ENCODE peak calls at places on chromosomes 12 and 14, in six cellular contexts. P is HCT116, W is ascending aorta, C is Peyer's patch, O is pancreas, Y is hepatocyte. K is an unnamed sample. For H3K4me1 and H3K9me3, the result is how much of the 10 kb centered on the place peaks cover.

GRCh38 chr14:38762845-38763244 is 340.2 kb downstream of the SEC23A start:
- DNase-seq in P (no peak), W (no peak), C (no peak), O (no peak), Y (no peak), K (no peak)

GRCh38 chr14:50805396-50805795 is 25.6 kb downstream of the NIN start:
- DNase-seq in P (no peak), W (no peak), C (no peak), O (no peak), Y (no peak), K (no peak)

GRCh38 chr12:45629292-45629691 is 100.2 kb upstream of the ARID2 start:
- DNase-seq in P (no peak), W (no peak), C (no peak), O (no peak), Y (no peak), K (no peak)

GRCh38 chr12:63942464-63943241 is 98.2 kb downstream of the SRGAP1 start:
- DNase-seq in P (no peak), W (no peak), C (no peak), O (no peak), Y (no peak), K (no peak)

GRCh38 chr12:89236237-89236636 is 116.1 kb downstream of the DUSP6 start:
- DNase-seq in P (no peak), W (no peak), C (no peak), O (no peak), Y (no peak), K (no peak)

GRCh38 chr12:86948851-86949250 is 692.7 kb upstream of the MGAT4C start:
- DNase-seq in P (no peak), W (no peak), C (no peak), O (no peak), Y (no peak), K (no peak)

GRCh38 chr14:89720741-89721315 is 233.7 kb downstream of the EFCAB11 start:
- DNase-seq in P (no peak), W (peak), C (peak), O (no peak), Y (no peak), K (peak)

GRCh38 chr12:111412007-111412829 is 6.5 kb downstream of the SH2B3 start:
- DNase-seq in P (no peak), W (no peak), C (no peak), O (no peak), Y (no peak), K (no peak)

GRCh38 chr12:58349161-58349560 is 407.8 kb downstream of the ATP23 start:
- DNase-seq in P (no peak), W (no peak), C (no peak), O (no peak), Y (peak), K (peak)

GRCh38 chr14:61472801-61473376 is 151.5 kb downstream of the PRKCH start:
- DNase-seq in P (no peak), W (no peak), C (no peak), O (no peak), Y (no peak), K (peak)

GRCh38 chr12:54222609-54223008 is 33.8 kb upstream of the SMUG1 start:
- DNase-seq in P (no peak), W (no peak), C (no peak), O (no peak), Y (no peak), K (no peak)

GRCh38 chr12:68446896-68447806 is 115.0 kb upstream of the MDM1 start:
- DNase-seq in P (no peak), W (no peak), C (no peak), O (no peak), Y (no peak), K (no peak)

GRCh38 chr12:90304231-90304630 is 595.6 kb upstream of the ATP2B1 start:
- DNase-seq in P (no peak), W (no peak), C (no peak), O (no peak), Y (no peak), K (no peak)

GRCh38 chr12:34606749-34607519 is 584.6 kb downstream of the ALG10 start:
- DNase-seq in P (no peak), W (no peak), C (peak), O (peak), Y (no peak), K (no peak)

GRCh38 chr12:80353254-80353653 is 90.8 kb upstream of the PTPRQ start:
- DNase-seq in P (no peak), W (no peak), C (no peak), O (no peak), Y (peak), K (no peak)

GRCh38 chr14:26394114-26394855 is 203.5 kb downstream of the NOVA1 start:
- DNase-seq in P (no peak), W (no peak), C (no peak), O (no peak), Y (no peak), K (peak)

GRCh38 chr12:109162551-109162950 is 46.2 kb downstream of the ACACB start:
- DNase-seq in P (no peak), W (no peak), C (no peak), O (no peak), Y (no peak), K (no peak)

GRCh38 chr14:31677052-31677451 is 115.8 kb downstream of the NUBPL start:
- DNase-seq in P (no peak), W (no peak), C (no peak), O (no peak), Y (no peak), K (no peak)

DNA sequence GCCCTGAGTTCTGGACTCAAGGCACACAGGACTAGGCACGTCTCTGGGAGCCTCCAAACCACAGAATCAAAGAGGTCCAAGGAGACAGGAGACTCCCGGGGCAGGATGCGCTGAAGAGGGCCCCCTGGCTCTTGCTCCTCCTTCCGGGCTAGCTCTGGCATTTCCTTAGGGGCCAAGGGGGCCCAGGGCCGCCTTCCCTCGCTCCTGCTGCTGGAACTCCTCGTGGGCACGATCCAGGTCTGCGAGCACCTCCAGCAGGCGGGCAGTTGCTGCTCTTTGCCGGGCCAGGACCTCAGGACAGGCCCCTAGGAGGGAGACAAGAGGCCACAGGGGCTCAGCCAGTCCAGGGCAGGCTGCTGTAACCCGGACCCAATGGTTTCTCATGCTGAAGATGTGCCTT is 35.8 kb downstream of the RASAL1 start:
- DNase-seq in P (no peak), W (no peak), C (no peak), O (peak), Y (no peak), K (no peak)
- H3K4me1 ChIP-seq in P (under half), W (under half), C (under half), O (under half), Y (under half), K (under half)

DNA sequence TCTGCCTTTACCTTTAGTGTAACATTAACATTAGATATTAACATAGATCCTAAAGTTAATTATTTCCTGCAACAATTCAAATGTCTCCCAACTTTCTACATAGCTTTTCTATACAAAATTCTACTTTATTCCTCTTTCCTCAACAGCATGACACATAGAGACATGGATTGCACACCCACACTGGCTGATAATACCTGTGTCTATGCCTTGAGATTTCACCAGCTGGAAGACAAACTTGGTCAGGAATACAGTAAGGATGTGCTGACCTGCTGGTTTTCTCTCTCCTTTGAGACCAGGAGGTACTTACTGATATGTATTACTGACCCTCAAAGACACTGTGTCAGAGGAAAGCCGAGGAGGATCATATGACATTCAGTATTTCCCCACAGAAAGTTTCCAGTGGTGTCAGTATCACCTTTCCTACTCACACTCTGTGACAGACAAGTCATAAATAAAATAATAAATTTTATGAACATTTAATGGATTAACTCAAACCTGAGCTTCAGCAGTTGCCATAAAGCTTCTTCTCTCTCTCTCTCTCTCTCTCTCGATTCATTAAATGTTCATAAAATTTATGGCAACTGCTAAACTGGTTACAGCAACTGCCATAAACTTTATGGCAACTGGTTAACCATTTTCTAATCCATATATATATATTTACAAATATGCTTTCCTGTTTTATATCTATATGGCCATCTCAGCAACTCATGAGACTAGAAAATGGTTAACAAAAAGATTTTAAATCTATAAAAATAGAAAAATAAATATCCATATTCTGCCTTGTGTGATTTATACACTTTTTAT is 22.7 kb downstream of the EIF2S3B start:
- DNase-seq in P (no peak), W (no peak), C (no peak), O (no peak), Y (no peak), K (peak)
- H3K27ac ChIP-seq in P (no peak), W (no peak), C (no peak), O (no peak), Y (no peak), K (no peak)

GRCh38 chr14:74723134-74723533 is 10.2 kb downstream of the FCF1 start:
- DNase-seq in P (no peak), W (no peak), C (no peak), O (no peak), Y (no peak), K (no peak)
- H3K9me3 ChIP-seq in P (under half), W (under half), C (under half), O (under half), Y (under half), K (under half)

GRCh38 chr12:57240069-57240921 is 10.7 kb downstream of the STAC3 start:
- DNase-seq in P (peak), W (no peak), C (peak), O (peak), Y (peak), K (peak)
- H3K4me1 ChIP-seq in P (under half), W (half or more), C (under half), O (under half), Y (half or more), K (under half)

GRCh38 chr12:28882444-28882843 is 266.6 kb upstream of the FAR2 start:
- DNase-seq in P (no peak), W (no peak), C (no peak), O (no peak), Y (peak), K (no peak)
- H3K27ac ChIP-seq in P (no peak), W (no peak), C (no peak), O (no peak), Y (peak), K (no peak)

DNA sequence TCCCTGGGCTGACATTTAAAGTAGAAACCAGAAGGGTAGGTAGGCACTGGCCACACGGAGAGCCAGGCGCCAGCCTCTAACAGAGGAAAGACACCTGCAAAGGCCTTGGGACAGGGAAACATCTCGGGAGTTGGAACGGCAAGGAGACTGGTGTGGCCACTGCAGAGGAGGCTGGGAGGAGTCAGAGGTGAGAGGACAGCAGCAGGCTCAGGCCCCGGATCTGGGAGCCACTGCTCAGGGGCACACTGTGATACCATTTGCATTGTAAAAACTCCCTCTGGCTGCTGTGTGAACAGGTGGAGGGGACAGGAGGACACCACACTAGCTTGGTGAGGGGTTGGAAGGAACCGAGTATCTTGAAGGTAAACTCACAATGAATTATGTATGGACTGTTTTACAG is 2.7 kb downstream of the ANHX start:
- DNase-seq in P (no peak), W (no peak), C (no peak), O (no peak), Y (no peak), K (no peak)
- H3K9me3 ChIP-seq in P (under half), W (under half), C (under half), O (under half), Y (under half), K (under half)

K was measured in small intestine.